ENCODE peak calls at places on chromosomes 2 and 18, in nine cellular contexts. O is spleen, J is AG08396, L is Right ventricle myocardium superior, G is EL, K is A549, N is iPS DF 19.7, P is naive B cell, M is posterior cingulate gyrus. F is an unnamed sample.

GRCh38 chr2:195026261-195026660 is 630.8 kb upstream of the SLC39A10 start:
- DNase-seq in P (no peak), K (peak), G (peak), N (no peak), L (no peak), O (no peak), J (no peak), M (no peak), F (no peak)

GRCh38 chr2:64751286-64752260 is 97.9 kb upstream of the SERTAD2 start:
- DNase-seq in L (peak), O (peak), K (peak), J (peak), N (no peak), M (peak), G (peak), P (no peak), F (peak)

GRCh38 chr2:110219496-110220192 is 7.3 kb upstream of the MTLN start:
- DNase-seq in N (no peak), G (peak), P (no peak), J (no peak), K (no peak), L (no peak), M (no peak), O (no peak), F (no peak)

GRCh38 chr2:152491139-152491472 is 156.1 kb downstream of the FMNL2 start:
- DNase-seq in P (no peak), J (no peak), O (no peak), N (no peak), M (peak), G (no peak), K (no peak), L (peak), F (no peak)

GRCh38 chr2:200592414-200593075 is 6.7 kb downstream of the AOX1 start:
- DNase-seq in J (no peak), M (no peak), G (no peak), P (no peak), K (peak), N (no peak), O (no peak), L (no peak), F (no peak)

GRCh38 chr2:141329949-141330348 is 800.9 kb downstream of the LRP1B start:
- DNase-seq in L (no peak), M (no peak), G (peak), O (no peak), P (no peak), J (no peak), N (no peak), K (peak), F (no peak)

GRCh38 chr2:177998006-177998405 is 74.6 kb downstream of the PDE11A start:
- DNase-seq in P (no peak), K (peak), G (peak), J (peak), M (no peak), O (no peak), L (no peak), N (no peak), F (no peak)

GRCh38 chr18:3816601-3817363 is 366.8 kb downstream of the TGIF1 start:
- DNase-seq in M (no peak), J (peak), K (peak), O (no peak), N (no peak), P (no peak), L (no peak), G (peak), F (peak)

GRCh38 chr2:148989882-148990493 is 48.5 kb upstream of the LYPD6B start:
- DNase-seq in P (peak), L (no peak), M (peak), K (peak), J (peak), N (peak), O (no peak), G (peak), F (peak)

GRCh38 chr18:23932385-23933067 is 82.0 kb upstream of the TTC39C start:
- DNase-seq in L (no peak), M (no peak), N (no peak), G (peak), J (no peak), K (no peak), P (no peak), O (no peak), F (no peak)

GRCh38 chr2:210502997-210503621 is 26.6 kb upstream of the LANCL1 start:
- DNase-seq in O (peak), N (peak), K (peak), M (peak), P (peak), J (peak), G (peak), L (no peak), F (peak)

GRCh38 chr2:181953773-181954537 is 31.7 kb upstream of the PPP1R1C start:
- DNase-seq in K (peak), N (peak), L (peak), O (peak), P (peak), G (peak), M (peak), J (peak), F (peak)

GRCh38 chr18:49050462-49050861 is 99.7 kb upstream of the SMAD7 start:
- DNase-seq in L (no peak), J (no peak), O (no peak), N (no peak), P (no peak), M (no peak), G (no peak), K (no peak), F (no peak)